ENCODE peak calls at places on chromosome 13, in four cellular contexts. Y, U, N and R are unnamed samples.
A peak's percentile ranks its signal among the peaks of the same experiment; 100 is the strongest.

GRCh38 chr13:95530178-95530577 is 22.3 kb upstream of the CLDN10 start:
- DNase-seq in Y (peak; percentile 88), U (no peak), N (no peak), R (no peak)

GRCh38 chr13:81394605-81395004 is 1053.7 kb upstream of the SPRY2 start:
- DNase-seq in U (no peak), N (no peak), Y (no peak), R (no peak)

GRCh38 chr13:64130600-64130999 is 2715.0 kb upstream of the PCDH20 start:
- DNase-seq in Y (no peak), N (no peak), U (no peak), R (no peak)

GRCh38 chr13:65830411-65831172 is 1399.5 kb downstream of the PCDH9 start:
- DNase-seq in Y (no peak), U (no peak), N (no peak), R (no peak)

GRCh38 chr13:80341098-80341701 is at the start of gene SPRY2:
- DNase-seq in Y (peak; percentile 97), U (peak; percentile 78), N (no peak), R (no peak)

GRCh38 chr13:94481966-94482365 is 2.5 kb upstream of the DCT start:
- DNase-seq in N (no peak), Y (no peak), U (no peak), R (no peak)

GRCh38 chr13:99981115-99982020 is at the start of gene ZIC2:
- DNase-seq in Y (no peak), U (peak; percentile 81), N (no peak), R (no peak)

GRCh38 chr13:24097064-24097463 is 63.5 kb upstream of the SPATA13 start:
- DNase-seq in N (peak; percentile 16), Y (peak; percentile 48), U (no peak), R (no peak)

GRCh38 chr13:110340812-110341444 is 33.8 kb downstream of the COL4A2 start:
- DNase-seq in Y (no peak), N (no peak), U (no peak), R (no peak)

GRCh38 chr13:41548870-41549269 is 91.5 kb downstream of the RGCC start:
- DNase-seq in U (no peak), Y (no peak), N (no peak), R (no peak)

GRCh38 chr13:40191186-40191980 is 475.1 kb downstream of the FOXO1 start:
- DNase-seq in N (no peak), Y (no peak), U (no peak), R (no peak)

GRCh38 chr13:40189426-40189825 is 477.0 kb downstream of the FOXO1 start:
- DNase-seq in Y (no peak), U (no peak), N (no peak), R (no peak)

GRCh38 chr13:40189885-40190655 is 476.4 kb downstream of the FOXO1 start:
- DNase-seq in N (no peak), Y (no peak), U (no peak), R (no peak)

GRCh38 chr13:40192516-40193257 is 473.8 kb downstream of the FOXO1 start:
- DNase-seq in Y (no peak), U (no peak), N (no peak), R (no peak)

DNA sequence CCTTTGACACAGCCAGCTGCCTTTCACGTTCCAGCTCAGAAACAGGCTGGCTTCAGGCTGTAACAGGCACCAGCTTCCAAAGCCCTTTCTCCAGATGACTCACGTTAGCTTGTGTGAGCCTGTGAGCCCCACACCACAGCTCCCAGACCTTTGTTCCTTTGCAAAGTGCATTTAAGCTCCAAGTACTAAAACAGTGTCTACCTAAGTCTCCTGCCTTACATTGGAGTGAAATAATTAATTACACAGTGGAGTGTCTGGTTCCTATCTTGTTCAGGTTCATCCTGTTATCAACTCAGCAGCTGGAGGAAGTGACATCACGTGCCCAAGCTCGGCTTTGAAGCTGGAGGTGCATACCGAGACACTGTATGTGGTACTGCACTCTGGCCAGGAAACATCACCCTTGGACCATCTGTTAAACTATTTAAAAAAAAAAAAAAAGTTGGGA is 475.8 kb downstream of the FOXO1 start:
- DNase-seq in U (no peak), N (no peak), Y (no peak), R (no peak)
- TF ChIP-seq SPI1 in U (no peak), N (no peak), Y (no peak), R (no peak)

GRCh38 chr13:98293103-98293502 is 116.0 kb upstream of the RNF113B start:
- DNase-seq in N (no peak), Y (no peak), U (no peak), R (no peak)

GRCh38 chr13:98298599-98298998 is 121.5 kb upstream of the RNF113B start:
- DNase-seq in N (no peak), Y (no peak), U (no peak), R (no peak)

GRCh38 chr13:98297043-98297442 is 120.0 kb upstream of the RNF113B start:
- DNase-seq in N (no peak), Y (no peak), U (no peak), R (no peak)

GRCh38 chr13:98293570-98294142 is 116.6 kb upstream of the RNF113B start:
- DNase-seq in U (no peak), Y (no peak), N (no peak), R (no peak)

DNA sequence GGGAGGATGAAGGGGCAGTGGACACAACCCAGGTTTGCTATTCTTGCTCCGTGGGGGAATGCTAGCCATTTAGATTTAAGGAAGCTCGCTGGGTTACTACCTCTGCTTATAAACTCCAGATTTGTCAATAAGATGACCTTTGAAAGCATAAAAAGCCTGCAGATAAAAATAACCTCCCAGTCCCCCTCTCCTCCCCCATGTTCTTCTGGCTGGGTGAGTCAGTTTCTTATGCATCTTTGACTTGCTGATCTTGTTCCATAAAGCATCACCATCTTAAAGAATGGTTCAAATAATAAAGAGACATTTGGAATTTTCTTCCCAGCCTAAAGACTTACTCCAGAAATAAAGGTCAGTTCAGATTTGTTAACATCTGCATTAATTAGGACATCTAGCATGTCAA is 118.3 kb upstream of the RNF113B start:
- DNase-seq in U (no peak), N (no peak), Y (no peak), R (no peak)
- TF ChIP-seq SPI1 in U (no peak), N (no peak), Y (no peak), R (no peak)

GRCh38 chr13:112655898-112656297 is 33.9 kb upstream of the ATP11A start:
- DNase-seq in N (no peak), Y (no peak), U (no peak), R (no peak)

GRCh38 chr13:112653821-112654220 is 36.0 kb upstream of the ATP11A start:
- DNase-seq in N (no peak), Y (no peak), U (no peak), R (no peak)

GRCh38 chr13:112661291-112661690 is 28.5 kb upstream of the ATP11A start:
- DNase-seq in N (no peak), U (no peak), Y (no peak), R (no peak)

GRCh38 chr13:112657850-112658445 is 31.9 kb upstream of the ATP11A start:
- DNase-seq in N (no peak), Y (no peak), U (no peak), R (no peak)

DNA sequence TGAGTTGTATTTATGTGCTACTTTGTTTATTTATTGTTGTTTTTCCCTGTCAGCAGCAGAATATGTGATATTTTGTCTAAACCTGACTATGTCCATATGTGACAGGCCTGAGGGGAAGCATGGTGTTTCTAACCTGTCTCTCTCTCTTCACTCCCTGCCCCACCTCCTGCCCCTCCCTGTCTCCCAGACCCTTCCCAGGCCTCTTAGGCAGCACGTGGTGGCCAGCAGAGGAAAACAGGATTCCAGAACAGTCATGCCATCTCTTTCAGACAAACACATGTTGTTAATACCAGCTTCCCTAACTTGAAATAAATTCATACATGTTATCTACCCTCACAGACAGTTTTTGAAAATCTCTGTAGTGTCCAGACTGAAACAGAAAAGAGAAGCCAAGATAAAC is 31.0 kb upstream of the ATP11A start:
- DNase-seq in Y (no peak), U (no peak), N (no peak), R (no peak)
- TF ChIP-seq SPI1 in Y (no peak), U (no peak), N (no peak), R (no peak)

DNA sequence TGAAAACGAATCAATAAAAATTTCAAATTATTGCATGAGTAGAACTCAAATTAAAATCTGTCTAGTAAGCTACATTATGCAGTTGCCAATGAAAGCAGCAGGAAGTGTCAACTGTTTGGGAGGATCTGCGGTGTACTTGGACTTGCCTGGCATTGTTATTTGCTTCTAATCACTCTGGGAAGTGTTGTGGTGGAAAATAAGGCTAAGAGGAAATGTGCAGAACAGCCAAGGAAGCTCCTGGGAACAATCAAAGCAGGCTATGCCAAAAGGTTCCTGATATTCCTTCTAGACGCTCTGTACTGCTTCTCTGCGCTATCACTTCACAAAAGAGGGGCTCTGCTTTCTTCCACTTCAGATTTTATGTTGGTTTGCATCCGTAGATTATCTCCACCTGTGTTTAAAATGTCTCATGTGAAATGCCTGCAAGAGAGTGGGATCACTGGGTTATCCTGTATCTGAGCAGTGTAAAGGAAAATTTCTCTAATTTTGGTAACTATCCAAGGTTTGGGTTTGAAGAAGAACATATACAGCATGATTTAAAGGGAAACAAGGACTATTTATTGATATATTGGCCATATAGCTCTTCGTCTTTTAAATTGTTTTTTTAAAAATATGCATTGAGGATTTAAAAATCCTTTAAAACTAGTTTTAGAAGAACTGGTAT is 182.7 kb upstream of the CSNK1A1L start:
- DNase-seq in Y (no peak), U (no peak), N (no peak), R (no peak)
- TF ChIP-seq SPI1 in Y (no peak), U (no peak), N (no peak), R (no peak)

DNA sequence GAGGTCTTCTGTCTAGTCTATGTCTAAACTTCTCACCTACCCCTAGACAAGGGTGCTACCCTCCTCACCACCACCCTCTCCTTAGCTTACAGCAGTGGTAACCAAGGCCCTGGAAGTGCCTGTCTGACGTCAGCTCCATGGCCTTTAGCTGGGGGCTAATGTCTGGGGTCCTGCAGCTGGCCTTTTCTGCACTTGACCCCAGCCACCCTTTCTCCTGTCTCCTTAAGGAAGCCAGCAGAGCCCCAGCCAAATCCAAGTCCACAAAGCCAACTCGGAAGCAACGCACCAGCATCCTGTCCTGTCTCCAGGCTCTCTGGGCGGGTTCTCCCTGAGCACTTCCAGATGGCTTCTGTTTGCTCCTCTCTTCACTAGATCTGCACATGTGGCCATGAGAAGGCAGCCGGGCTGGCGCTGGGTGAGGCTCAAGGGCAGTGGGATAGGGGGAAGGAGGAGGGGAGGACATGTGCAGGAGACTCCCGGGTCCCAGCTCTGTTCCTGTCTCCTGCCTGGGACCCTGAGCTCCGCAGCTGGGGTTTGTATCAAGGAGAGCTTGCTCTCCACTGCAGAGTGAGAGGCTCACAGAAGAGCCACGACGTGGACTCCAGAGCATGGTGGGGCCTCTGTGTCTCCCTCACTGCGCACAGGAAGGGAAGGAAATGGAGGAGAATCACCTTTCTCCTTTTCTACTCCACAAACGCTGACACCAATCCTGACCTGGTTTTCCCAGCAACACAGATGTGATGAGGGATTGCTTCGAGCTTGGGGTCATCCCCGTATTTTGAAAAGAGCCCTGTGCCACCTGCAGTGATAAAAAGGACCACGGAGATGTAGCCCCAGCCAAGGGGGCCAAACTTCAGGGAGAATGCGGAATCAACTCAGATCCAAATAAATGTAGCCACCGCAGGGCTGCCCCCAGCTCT is 204.2 kb downstream of the USP12 start:
- DNase-seq in U (no peak), Y (no peak), N (no peak), R (no peak)
- TF ChIP-seq SPI1 in U (no peak), Y (no peak), N (no peak), R (no peak)

GRCh38 chr13:102291587-102292218 is 110.1 kb downstream of the FGF14 start:
- DNase-seq in U (no peak), N (no peak), Y (no peak), R (no peak)
- TF ChIP-seq SPI1 in U (no peak), N (no peak), Y (no peak), R (no peak)

DNA sequence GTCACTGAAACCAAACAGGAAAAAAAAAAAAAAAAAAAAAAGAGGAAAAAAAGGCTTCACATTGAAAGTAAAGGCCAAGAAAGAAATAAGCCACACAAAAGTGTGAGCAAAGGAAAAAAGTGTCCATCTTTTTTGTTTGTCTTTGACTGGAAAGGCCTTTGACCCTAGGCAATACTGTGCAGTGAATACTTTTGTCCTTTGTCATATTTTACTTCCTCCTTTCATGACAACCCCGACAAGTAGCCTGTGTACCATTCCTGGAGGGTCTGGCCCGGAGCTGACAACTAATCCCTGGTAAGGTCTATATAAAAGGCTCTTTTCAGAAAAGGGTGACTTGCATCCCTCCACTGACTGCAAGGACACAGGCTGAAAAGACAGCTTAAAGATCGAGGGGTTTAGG is 12.9 kb upstream of the MICU2 start:
- DNase-seq in Y (no peak), U (no peak), N (no peak), R (no peak)
- TF ChIP-seq SPI1 in Y (no peak), U (no peak), N (no peak), R (no peak)